ENCODE peak calls at places on chromosomes 5 and 9, in six cellular contexts. P is IMR-90, Y is heart right ventricle, L is colonic mucosa, U is aorta, N is DND-41. E is an unnamed sample.
A peak's percentile ranks its signal among the peaks of the same experiment; 100 is the strongest.

GRCh38 chr9:134295101-134295745 is 31.0 kb upstream of the RXRA start:
- DNase-seq in P (no peak), Y (peak; percentile 14), L (no peak), U (peak; percentile 73), N (no peak), E (no peak)

GRCh38 chr9:122005597-122005996 is 87.5 kb downstream of the TTLL11 start:
- DNase-seq in P (peak; percentile 41), Y (no peak), L (peak; percentile 40), U (no peak), N (no peak), E (no peak)

GRCh38 chr5:52502591-52502990 is 285.1 kb upstream of the ITGA1 start:
- DNase-seq in P (no peak), Y (no peak), L (no peak), U (no peak), N (no peak), E (no peak)

GRCh38 chr9:14749738-14750137 is 27.2 kb upstream of the CER1 start:
- DNase-seq in P (no peak), Y (no peak), L (no peak), U (no peak), N (peak; percentile 18), E (no peak)

GRCh38 chr9:121743441-121744001 is 92.1 kb downstream of the DAB2IP start:
- DNase-seq in P (peak; percentile 89), Y (peak; percentile 87), L (peak; percentile 85), U (peak; percentile 94), N (no peak), E (peak; percentile 76)

GRCh38 chr5:39570418-39571027 is 145.7 kb upstream of the DAB2 start:
- DNase-seq in P (peak; percentile 61), Y (no peak), L (no peak), U (no peak), N (no peak), E (no peak)

GRCh38 chr5:140220032-140220697 is 45.2 kb downstream of the CYSTM1 start:
- DNase-seq in P (peak; percentile 66), Y (no peak), L (no peak), U (no peak), N (no peak), E (no peak)

GRCh38 chr9:18437315-18438200 is 36.4 kb upstream of the ADAMTSL1 start:
- DNase-seq in P (peak; percentile 65), Y (peak; percentile 62), L (no peak), U (peak; percentile 78), N (no peak), E (no peak)

GRCh38 chr5:102561894-102562760 is 63.3 kb upstream of the SLCO6A1 start:
- DNase-seq in P (peak; percentile 1), Y (peak; percentile 11), L (peak; percentile 25), U (no peak), N (peak; percentile 21), E (no peak)

GRCh38 chr5:157370967-157371366 is 89.0 kb upstream of the NIPAL4 start:
- DNase-seq in P (peak; percentile 66), Y (no peak), L (no peak), U (no peak), N (no peak), E (no peak)

GRCh38 chr5:98605010-98605425 is 168.4 kb upstream of the RGMB start:
- DNase-seq in P (peak; percentile 28), Y (no peak), L (no peak), U (no peak), N (no peak), E (no peak)

GRCh38 chr5:98602534-98603112 is 170.8 kb upstream of the RGMB start:
- DNase-seq in P (no peak), Y (no peak), L (no peak), U (no peak), N (no peak), E (no peak)

GRCh38 chr5:98603456-98603855 is 170.0 kb upstream of the RGMB start:
- DNase-seq in P (no peak), Y (no peak), L (no peak), U (no peak), N (no peak), E (no peak)

GRCh38 chr5:98606961-98607360 is 166.5 kb upstream of the RGMB start:
- DNase-seq in P (no peak), Y (no peak), L (no peak), U (no peak), N (no peak), E (no peak)

DNA sequence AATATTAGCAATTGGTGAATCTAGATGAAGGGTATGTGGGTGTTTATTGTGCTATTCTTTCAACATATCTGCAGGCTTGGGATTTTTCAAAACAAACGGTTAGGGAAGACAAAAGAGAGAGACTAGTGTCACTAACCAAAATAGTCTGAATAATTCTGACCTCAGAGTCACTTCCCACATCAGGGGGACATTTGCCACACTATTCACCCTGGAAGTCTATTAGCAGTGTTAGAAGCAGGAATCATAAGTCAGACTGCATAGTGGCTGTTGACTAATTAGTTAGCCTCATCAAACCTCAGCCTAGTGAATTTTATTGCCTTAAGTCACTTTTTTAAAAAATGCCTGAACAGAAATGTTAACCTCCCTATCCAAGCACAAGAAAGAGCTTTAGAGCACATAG is 169.2 kb upstream of the RGMB start:
- DNase-seq in P (no peak), Y (no peak), L (no peak), U (no peak), N (no peak), E (no peak)
- H3K27ac ChIP-seq in P (no peak overlapping the region), Y (no peak overlapping the region), L (no peak overlapping the region), U (no peak overlapping the region), N (no peak overlapping the region), E (no peak overlapping the region)

GRCh38 chr5:67305401-67305800 is 108.8 kb upstream of the CD180 start:
- DNase-seq in P (no peak), Y (no peak), L (no peak), U (no peak), N (no peak), E (no peak)
- H3K27ac ChIP-seq in P (peak overlapping the region; percentile 31), Y (no peak overlapping the region), L (no peak overlapping the region), U (no peak overlapping the region), N (no peak overlapping the region), E (no peak overlapping the region)

GRCh38 chr5:126137771-126138474 is 285.3 kb upstream of the GRAMD2B start:
- DNase-seq in P (no peak), Y (no peak), L (no peak), U (no peak), N (no peak), E (no peak)
- H3K27ac ChIP-seq in P (no peak overlapping the region), Y (no peak overlapping the region), L (no peak overlapping the region), U (no peak overlapping the region), N (no peak overlapping the region), E (no peak overlapping the region)

DNA sequence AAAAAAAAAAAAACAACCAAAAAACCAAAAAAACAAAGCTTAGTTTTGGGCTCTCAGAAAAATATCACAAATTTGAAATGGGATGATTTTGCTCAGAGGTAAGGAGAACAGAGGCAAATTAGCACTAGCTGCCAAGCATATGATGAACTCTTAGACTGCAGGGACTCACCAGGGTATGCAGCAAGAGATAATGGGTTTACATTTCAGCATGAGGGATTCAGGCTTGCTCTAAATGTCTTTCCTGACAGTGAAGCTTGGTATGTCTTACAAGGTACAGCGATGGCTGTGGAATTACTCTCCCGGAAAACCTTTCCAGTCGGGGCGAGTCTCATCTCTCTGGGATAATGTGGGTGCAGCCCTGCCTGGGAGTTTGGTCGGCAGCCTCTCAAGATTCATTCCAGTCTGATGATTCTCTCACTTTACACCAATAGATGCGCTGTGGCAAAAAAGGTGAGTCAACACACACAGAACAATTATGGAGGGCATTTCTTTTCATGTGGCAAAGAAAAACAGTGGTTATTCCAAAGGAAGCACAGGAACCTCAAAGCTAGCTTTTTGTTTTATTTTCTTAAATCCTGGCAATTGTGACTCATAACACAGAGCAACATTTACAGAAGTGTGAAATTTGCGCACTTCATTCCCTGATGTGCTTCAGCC is 190.2 kb downstream of the DCP2 start:
- DNase-seq in P (peak; percentile 89), Y (no peak), L (no peak), U (no peak), N (no peak), E (no peak)
- H3K27ac ChIP-seq in P (peak overlapping the region; percentile 85), Y (no peak overlapping the region), L (no peak overlapping the region), U (no peak overlapping the region), N (no peak overlapping the region), E (no peak overlapping the region)

GRCh38 chr5:123865641-123866040 is 353.7 kb downstream of the CSNK1G3 start:
- DNase-seq in P (no peak), Y (no peak), L (no peak), U (no peak), N (no peak), E (no peak)

GRCh38 chr5:123871373-123871772 is 359.4 kb downstream of the CSNK1G3 start:
- DNase-seq in P (no peak), Y (no peak), L (no peak), U (peak; percentile 31), N (no peak), E (no peak)

DNA sequence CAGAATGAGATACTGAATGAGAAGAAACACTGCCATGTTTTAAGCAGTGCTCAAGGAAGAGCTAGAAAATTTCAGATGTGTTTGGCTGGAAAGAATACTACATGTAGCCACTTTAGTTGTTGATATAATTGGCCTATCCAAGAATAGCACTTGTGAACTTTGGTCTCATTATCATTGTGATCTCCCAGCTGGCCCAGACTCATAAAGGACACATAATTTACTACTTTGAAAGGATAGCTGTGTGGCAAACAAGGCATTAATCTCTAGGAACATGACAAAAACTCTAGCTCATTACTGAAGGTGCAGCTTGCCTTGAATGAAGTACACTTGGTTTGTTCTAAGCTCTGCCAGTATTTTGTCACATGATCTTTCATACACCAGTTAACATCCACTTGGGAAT is 356.3 kb downstream of the CSNK1G3 start:
- DNase-seq in P (no peak), Y (no peak), L (peak; percentile 22), U (no peak), N (no peak), E (no peak)
- H3K27ac ChIP-seq in P (no peak overlapping the region), Y (no peak overlapping the region), L (peak overlapping the region; percentile 6), U (no peak overlapping the region), N (no peak overlapping the region), E (no peak overlapping the region)

E was measured in caudate nucleus.